ENCODE peak calls at places on chromosomes 4 and X, in eight cellular contexts. F is activated CD8-positive, alpha-beta memory T cell treated with anti-CD3 and anti-CD28 coated beads for 1 hour; Q is suprapubic skin; K is stimulated activated CD8-positive, alpha-beta memory T cell treated with anti-CD3 and anti-CD28 coated beads, Interleukin-15, amount 100 ng/mL, for 1 hour; U is iris pigment epithelial cell; H is HT-29; P is SK-N-SH; C is fibroblast of pulmonary artery. I is an unnamed sample.

GRCh38 chr4:72318771-72319170 is 250.2 kb downstream of the ADAMTS3 start:
- DNase-seq in F (no peak), Q (no peak), K (no peak), U (no peak), H (no peak), P (no peak), C (no peak), I (no peak)

GRCh38 chrX:14409341-14409740 is 120.0 kb upstream of the GLRA2 start:
- DNase-seq in F (no peak), Q (no peak), K (no peak), U (peak; percentile 27), H (peak; percentile 63), P (no peak), C (peak; percentile 2), I (no peak)

GRCh38 chr4:155544547-155544946 is 122.1 kb upstream of the GUCY1A1 start:
- DNase-seq in F (no peak), Q (peak; percentile 63), K (no peak), U (no peak), H (no peak), P (no peak), C (no peak), I (no peak)

GRCh38 chr4:135281230-135281629 is 1079.6 kb upstream of the PABPC4L start:
- DNase-seq in F (no peak), Q (no peak), K (no peak), U (no peak), H (no peak), P (no peak), C (peak; percentile 11), I (no peak)

GRCh38 chrX:110432066-110432465 is 73.4 kb downstream of the RTL9 start:
- DNase-seq in F (no peak), Q (no peak), K (no peak), U (no peak), H (no peak), P (no peak), C (no peak), I (no peak)

GRCh38 chr4:167117273-167117672 is 117.0 kb downstream of the SPOCK3 start:
- DNase-seq in F (no peak), Q (no peak), K (no peak), U (no peak), H (no peak), P (no peak), C (no peak), I (no peak)

GRCh38 chr4:168551211-168551610 is 54.4 kb downstream of the PALLD start:
- DNase-seq in F (no peak), Q (no peak), K (no peak), U (peak; percentile 86), H (no peak), P (no peak), C (peak; percentile 87), I (no peak)

GRCh38 chr4:79831119-79831528 is 241.9 kb downstream of the ANTXR2 start:
- DNase-seq in F (no peak), Q (no peak), K (no peak), U (no peak), H (no peak), P (peak; percentile 37), C (no peak), I (no peak)

I was measured in activated CD4-positive, CD25-positive, alpha-beta regulatory T cell treated with anti-CD3 and anti-CD28 coated beads, Interleukin-2, amount 50 U/mL, for 16 hours.